ENCODE peak calls at places on chromosomes 3 and 15, in four cellular contexts. G, C, F and V are unnamed samples.

GRCh38 chr3:115673860-115674259 is 50.5 kb downstream of the GAP43 start:
- DNase-seq in G (no peak), C (no peak), F (no peak), V (no peak)

GRCh38 chr3:38039101-38039898 is at the start of gene DLEC1:
- DNase-seq in G (peak; percentile 81), C (peak; percentile 63), F (no peak), V (no peak)

GRCh38 chr3:127071597-127072001 is 88.7 kb downstream of the PLXNA1 start:
- DNase-seq in G (no peak), C (no peak), F (no peak), V (no peak)

GRCh38 chr3:164459526-164460151 is 618.7 kb downstream of the SI start:
- DNase-seq in G (no peak), C (no peak), F (no peak), V (no peak)

GRCh38 chr3:161893972-161894371 is 397.4 kb downstream of the OTOL1 start:
- DNase-seq in G (no peak), C (no peak), F (no peak), V (no peak)

GRCh38 chr3:126266291-126266840 is 86.0 kb upstream of the ALDH1L1 start:
- DNase-seq in G (no peak), C (no peak), F (peak; percentile 63), V (no peak)

GRCh38 chr15:57432141-57432701 is 55.9 kb downstream of the CGNL1 start:
- DNase-seq in G (no peak), C (no peak), F (no peak), V (no peak)

GRCh38 chr3:65342084-65342683 is 654.4 kb upstream of the ADAMTS9 start:
- DNase-seq in G (no peak), C (peak; percentile 28), F (peak; percentile 16), V (peak; percentile 38)